ENCODE peak calls at places on chromosomes 13 and 19, in five cellular contexts. N is uterus, L is tibial nerve, H is PC-9, I is OCI-LY7. O is an unnamed sample.

GRCh38 chr13:113969973-113970611 is 3.8 kb downstream of the C13orf46 start:
- DNase-seq in H (peak; percentile 74), L (no peak), N (no peak), I (no peak), O (peak; percentile 16)

GRCh38 chr13:74243637-74244526 is 109.7 kb upstream of the KLF12 start:
- DNase-seq in L (no peak), H (no peak), I (no peak), N (no peak), O (no peak)

GRCh38 chr13:35210234-35210633 is 266.3 kb downstream of the MAB21L1 start:
- DNase-seq in N (no peak), H (no peak), L (no peak), I (no peak), O (no peak)

GRCh38 chr19:44807162-44807561 is 1.7 kb upstream of the BCAM start:
- DNase-seq in I (no peak), N (no peak), L (no peak), H (peak; percentile 78), O (no peak)

GRCh38 chr13:98511435-98511834 is 65.5 kb downstream of the STK24 start:
- DNase-seq in N (no peak), H (no peak), I (no peak), L (no peak), O (no peak)

GRCh38 chr19:10817291-10818038 is 18.5 kb downstream of the TMED1 start:
- DNase-seq in H (no peak), N (peak; percentile 86), L (peak; percentile 73), I (no peak), O (no peak)

GRCh38 chr13:28314879-28315278 is 176.5 kb downstream of the PAN3 start:
- DNase-seq in H (no peak), L (no peak), I (no peak), N (no peak), O (no peak)

GRCh38 chr13:70237131-70237530 is 128.9 kb upstream of the KLHL1 start:
- DNase-seq in I (no peak), H (no peak), L (no peak), N (no peak), O (no peak)

GRCh38 chr13:26074706-26075105 is 22.9 kb upstream of the SHISA2 start:
- DNase-seq in I (no peak), H (peak; percentile 0), L (no peak), N (no peak), O (no peak)

GRCh38 chr19:13396256-13397080 is 109.8 kb downstream of the CACNA1A start:
- DNase-seq in N (no peak), I (peak; percentile 54), L (no peak), H (peak; percentile 2), O (peak; percentile 20)

GRCh38 chr19:623974-624373 is 9.4 kb downstream of the POLRMT start:
- DNase-seq in N (no peak), H (no peak), I (no peak), L (peak; percentile 79), O (no peak)

GRCh38 chr13:89458456-89458855 is 1787.3 kb downstream of the SLITRK5 start:
- DNase-seq in N (no peak), L (no peak), I (no peak), H (no peak), O (no peak)

GRCh38 chr19:14460935-14461334 is 14.2 kb downstream of the PTGER1 start:
- DNase-seq in L (no peak), I (no peak), H (no peak), N (no peak), O (no peak)

GRCh38 chr13:35649162-35649561 is 172.7 kb upstream of the MAB21L1 start:
- DNase-seq in I (no peak), N (no peak), H (no peak), L (no peak), O (no peak)

GRCh38 chr13:39209731-39210633 is 171.7 kb downstream of the NHLRC3 start:
- DNase-seq in H (no peak), I (no peak), L (no peak), N (no peak), O (no peak)

GRCh38 chr19:12952488-12953455 is 4.3 kb downstream of the GADD45GIP1 start:
- DNase-seq in N (no peak), I (no peak), H (no peak), L (no peak), O (no peak)

GRCh38 chr13:72839831-72840426 is 58.0 kb downstream of the PIBF1 start:
- DNase-seq in N (no peak), H (peak; percentile 54), I (peak; percentile 39), L (no peak), O (peak; percentile 17)

GRCh38 chr19:37995346-37995745 is 88.3 kb downstream of the SIPA1L3 start:
- DNase-seq in L (no peak), N (no peak), I (no peak), H (no peak), O (no peak)

GRCh38 chr19:824885-825284 is 2.8 kb upstream of the AZU1 start:
- DNase-seq in H (no peak), L (no peak), N (no peak), I (no peak), O (no peak)

GRCh38 chr19:13206581-13206980 is 56.4 kb downstream of the IER2 start:
- DNase-seq in N (no peak), H (no peak), L (no peak), I (no peak), O (no peak)

GRCh38 chr13:29756506-29756905 is 93.9 kb downstream of the UBL3 start:
- DNase-seq in N (no peak), L (no peak), H (no peak), I (no peak), O (no peak)

GRCh38 chr19:40831502-40832430 is 18.5 kb downstream of the CYP2A6 start:
- DNase-seq in H (peak; percentile 49), I (no peak), N (peak; percentile 67), L (no peak), O (no peak)

GRCh38 chr19:6740589-6741348 is 1.3 kb downstream of the TRIP10 start:
- DNase-seq in L (no peak), H (peak; percentile 76), N (peak; percentile 63), I (peak; percentile 64), O (peak; percentile 70)

GRCh38 chr13:20489185-20489820 is 36.4 kb downstream of the CRYL1 start:
- DNase-seq in L (no peak), I (peak; percentile 55), N (peak; percentile 31), H (peak; percentile 61), O (no peak)

GRCh38 chr13:53784331-53784730 is 755.7 kb downstream of the OLFM4 start:
- DNase-seq in H (no peak), I (no peak), N (no peak), L (no peak), O (no peak)

GRCh38 chr19:55446060-55446459 is 3.0 kb upstream of the SHISA7 start:
- DNase-seq in I (no peak), H (no peak), N (no peak), L (no peak), O (no peak)

GRCh38 chr19:9597027-9597426 is 12.7 kb upstream of the ZNF121 start:
- DNase-seq in N (no peak), I (no peak), H (peak; percentile 20), L (no peak), O (no peak)

GRCh38 chr19:55077106-55077505 is 1.4 kb downstream of the EPS8L1 start:
- DNase-seq in L (no peak), N (no peak), I (no peak), H (no peak), O (no peak)

GRCh38 chr13:43374621-43375020 is 351.2 kb downstream of the DNAJC15 start:
- DNase-seq in H (no peak), I (no peak), N (no peak), L (no peak), O (no peak)

GRCh38 chr13:94933230-94933751 is 220.9 kb upstream of the SOX21 start:
- DNase-seq in N (no peak), H (no peak), I (no peak), L (no peak), O (no peak)

GRCh38 chr13:26679945-26680516 is 80.6 kb downstream of the GPR12 start:
- DNase-seq in L (no peak), I (no peak), N (no peak), H (no peak), O (no peak)

GRCh38 chr13:21872795-21873194 is 201.9 kb downstream of the FGF9 start:
- DNase-seq in H (no peak), L (no peak), N (no peak), I (no peak), O (no peak)

GRCh38 chr19:53696951-53697350 is 65.2 kb downstream of the DPRX start:
- DNase-seq in H (no peak), N (no peak), L (no peak), I (no peak), O (no peak)

GRCh38 chr19:29259153-29259552 is 46.2 kb upstream of the UQCRFS1 start:
- DNase-seq in L (no peak), N (no peak), H (no peak), I (peak; percentile 18), O (no peak)

DNA sequence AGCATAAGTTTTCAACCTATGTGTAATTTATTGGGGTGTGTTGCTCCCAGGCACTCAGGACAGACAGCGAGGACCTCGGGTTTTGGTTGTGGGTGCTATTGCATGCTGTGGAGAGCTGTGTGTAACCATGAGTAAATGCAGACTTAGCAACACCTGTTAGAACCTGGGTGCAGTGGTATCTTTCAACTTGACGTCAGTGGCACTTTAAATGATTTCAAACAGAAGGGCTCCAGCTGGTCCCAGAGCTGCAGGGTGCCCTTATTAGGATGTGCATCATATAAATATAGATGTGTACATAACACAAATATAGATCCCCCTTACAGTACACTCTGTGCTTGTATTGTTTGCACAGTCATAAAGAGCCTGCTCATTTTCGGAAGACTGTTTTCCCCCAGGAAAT is 228.3 kb upstream of the IRS2 start:
- DNase-seq in N (no peak), I (no peak), H (no peak), L (no peak), O (no peak)
- H3K4me1 ChIP-seq in N (no peaks in the 10 kb centered on the region), I (no peaks in the 10 kb centered on the region), H (peaks cover 58% of the 10 kb centered on the region), L (no peaks in the 10 kb centered on the region), O (peaks cover 6% of the 10 kb centered on the region)

GRCh38 chr19:1859319-1859718 is 4.1 kb downstream of the KLF16 start:
- DNase-seq in L (no peak), H (no peak), N (no peak), I (no peak), O (no peak)
- H3K4me3 ChIP-seq in L (no peak overlapping the region), H (no peak overlapping the region), N (no peak overlapping the region), I (no peak overlapping the region), O (no peak overlapping the region)

DNA sequence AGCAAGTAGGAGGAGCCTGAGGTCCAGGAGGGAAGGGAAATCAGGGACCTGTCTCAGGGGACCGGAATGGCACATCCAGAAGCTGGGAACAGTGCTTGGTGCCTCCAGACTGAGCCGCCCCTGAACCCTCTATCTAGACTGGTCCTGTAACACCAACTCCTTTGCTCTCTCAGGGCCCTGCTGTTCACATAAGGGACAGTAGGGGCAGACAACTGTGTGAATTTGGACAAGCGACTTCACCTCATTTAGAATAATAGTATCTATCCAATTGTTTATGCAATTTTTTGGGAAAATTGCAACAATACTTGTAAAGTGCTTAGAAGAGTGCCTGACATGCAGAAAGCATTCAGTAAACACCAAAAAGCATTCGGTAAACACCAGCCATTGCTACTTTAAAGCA is 14.0 kb downstream of the SYMPK start:
- DNase-seq in H (no peak), I (peak; percentile 11), N (no peak), L (no peak), O (no peak)
- TF ChIP-seq CTCF in H (peak; percentile 61), I (peak; percentile 65), N (no peak), L (no peak), O (peak; percentile 13)

DNA sequence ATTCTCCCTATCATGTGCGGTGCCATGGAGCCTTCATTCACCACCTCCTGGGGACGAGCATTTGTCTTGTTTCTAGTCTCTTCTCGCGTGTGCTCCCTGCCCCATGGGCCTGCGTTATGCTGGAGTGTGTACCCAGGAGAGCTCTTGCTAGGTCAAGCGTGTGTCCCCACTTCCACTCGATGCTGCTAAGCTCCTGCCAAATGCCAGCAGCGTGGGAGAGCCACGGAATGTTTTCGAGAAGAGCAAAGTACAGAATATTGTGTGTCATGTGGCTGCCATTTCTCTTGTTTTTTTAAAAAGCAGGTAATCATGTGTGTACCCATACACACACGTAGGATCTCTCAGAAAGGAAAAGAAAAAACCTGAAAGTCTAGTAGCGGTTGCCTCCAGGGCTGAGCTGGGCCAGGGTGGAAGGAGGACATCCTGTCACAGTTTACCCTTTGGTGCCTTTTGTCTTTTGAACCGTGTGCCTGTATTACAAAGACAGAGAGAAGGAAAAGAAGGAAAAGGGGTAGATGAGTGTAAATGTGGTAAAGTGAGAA is 28.6 kb downstream of the PAK4 start:
- DNase-seq in N (no peak), I (no peak), H (no peak), L (no peak), O (no peak)
- H3K4me1 ChIP-seq in N (peaks cover 30% of the 10 kb centered on the region), I (no peaks in the 10 kb centered on the region), H (peaks cover 38% of the 10 kb centered on the region), L (no peaks in the 10 kb centered on the region), O (peaks cover 44% of the 10 kb centered on the region)

O was measured in left ventricle myocardium inferior.